ENCODE peak calls at places on chromosomes 7 and 10, in four cellular contexts. One of them, this sample, is unnamed.

GRCh38 chr7:125136755-125137547 is 207.3 kb upstream of the POT1 start:
- DNase-seq in psoas muscle: no peak
- DNase-seq in cardiac muscle cell: peak
- DNase-seq in PC-3: peak
- DNase-seq in this sample: no peak

GRCh38 chr7:40072268-40072667 is 62.2 kb downstream of the MPLKIP start:
- DNase-seq in psoas muscle: no peak
- DNase-seq in PC-3: no peak
- DNase-seq in cardiac muscle cell: no peak
- DNase-seq in this sample: no peak

GRCh38 chr10:121310151-121310711 is 288.0 kb downstream of the FGFR2 start:
- DNase-seq in psoas muscle: no peak
- DNase-seq in cardiac muscle cell: no peak
- DNase-seq in PC-3: no peak
- DNase-seq in this sample: no peak

GRCh38 chr10:1115262-1115955 is 59.2 kb downstream of the WDR37 start:
- DNase-seq in psoas muscle: no peak
- DNase-seq in cardiac muscle cell: no peak
- DNase-seq in PC-3: no peak
- DNase-seq in this sample: no peak

GRCh38 chr10:97081621-97082235 is 104.0 kb downstream of the SLIT1 start:
- DNase-seq in cardiac muscle cell: peak
- DNase-seq in psoas muscle: no peak
- DNase-seq in PC-3: peak
- DNase-seq in this sample: peak

GRCh38 chr10:71771204-71771603 is 2.1 kb downstream of the VSIR start:
- DNase-seq in cardiac muscle cell: no peak
- DNase-seq in psoas muscle: no peak
- DNase-seq in PC-3: no peak
- DNase-seq in this sample: peak

GRCh38 chr7:123935436-123936381 is 10.7 kb downstream of the SPAM1 start:
- DNase-seq in cardiac muscle cell: no peak
- DNase-seq in PC-3: peak
- DNase-seq in psoas muscle: no peak
- DNase-seq in this sample: no peak

GRCh38 chr10:78852856-78853255 is 215.9 kb upstream of the ZMIZ1 start:
- DNase-seq in psoas muscle: no peak
- DNase-seq in cardiac muscle cell: peak
- DNase-seq in PC-3: peak
- DNase-seq in this sample: peak

GRCh38 chr10:98310721-98311120 is 42.7 kb upstream of the LOXL4 start:
- DNase-seq in PC-3: no peak
- DNase-seq in cardiac muscle cell: no peak
- DNase-seq in psoas muscle: no peak
- DNase-seq in this sample: no peak

GRCh38 chr7:21338728-21339164 is 89.1 kb upstream of the SP4 start:
- DNase-seq in cardiac muscle cell: no peak
- DNase-seq in PC-3: peak
- DNase-seq in psoas muscle: no peak
- DNase-seq in this sample: no peak

GRCh38 chr7:69598487-69599148 is 343 bp downstream of the AUTS2 start:
- DNase-seq in cardiac muscle cell: no peak
- DNase-seq in PC-3: no peak
- DNase-seq in psoas muscle: peak
- DNase-seq in this sample: peak

GRCh38 chr10:131216681-131217230 is 94.8 kb downstream of the TCERG1L start:
- DNase-seq in PC-3: no peak
- DNase-seq in psoas muscle: no peak
- DNase-seq in cardiac muscle cell: no peak
- DNase-seq in this sample: no peak

GRCh38 chr10:48760983-48761382 is 76.3 kb downstream of the WDFY4 start:
- DNase-seq in psoas muscle: no peak
- DNase-seq in cardiac muscle cell: no peak
- DNase-seq in PC-3: no peak
- DNase-seq in this sample: no peak

GRCh38 chr7:151117565-151117964 is 31.3 kb downstream of the AGAP3 start:
- DNase-seq in PC-3: no peak
- DNase-seq in cardiac muscle cell: no peak
- DNase-seq in psoas muscle: no peak
- DNase-seq in this sample: no peak

GRCh38 chr7:24834150-24834798 is 77.0 kb upstream of the GSDME start:
- DNase-seq in PC-3: no peak
- DNase-seq in cardiac muscle cell: no peak
- DNase-seq in psoas muscle: no peak
- DNase-seq in this sample: no peak

GRCh38 chr7:142300689-142301088 is 42.8 kb upstream of the PRSS58 start:
- DNase-seq in cardiac muscle cell: no peak
- DNase-seq in PC-3: peak
- DNase-seq in psoas muscle: no peak
- DNase-seq in this sample: peak

GRCh38 chr7:132377043-132377442 is 199.2 kb downstream of the PLXNA4 start:
- DNase-seq in psoas muscle: no peak
- DNase-seq in cardiac muscle cell: peak
- DNase-seq in PC-3: no peak
- DNase-seq in this sample: no peak

GRCh38 chr10:112546474-112546873 is 99.5 kb downstream of the VTI1A start:
- DNase-seq in PC-3: no peak
- DNase-seq in cardiac muscle cell: no peak
- DNase-seq in psoas muscle: no peak
- DNase-seq in this sample: no peak

GRCh38 chr7:107563072-107563760 is 504 bp downstream of the COG5 start:
- DNase-seq in PC-3: peak
- DNase-seq in psoas muscle: no peak
- DNase-seq in cardiac muscle cell: no peak
- DNase-seq in this sample: no peak

GRCh38 chr7:100166966-100167911 is 1.2 kb downstream of the GAL3ST4 start:
- DNase-seq in cardiac muscle cell: no peak
- DNase-seq in PC-3: no peak
- DNase-seq in psoas muscle: no peak
- DNase-seq in this sample: no peak

GRCh38 chr10:123782549-123782948 is 109.1 kb downstream of the CPXM2 start:
- DNase-seq in cardiac muscle cell: no peak
- DNase-seq in psoas muscle: no peak
- DNase-seq in PC-3: no peak
- DNase-seq in this sample: no peak

GRCh38 chr10:118851062-118852035 is 96.6 kb upstream of the CACUL1 start:
- DNase-seq in cardiac muscle cell: no peak
- DNase-seq in psoas muscle: no peak
- DNase-seq in PC-3: peak
- DNase-seq in this sample: no peak

GRCh38 chr7:159067870-159068787 is 76.5 kb downstream of the VIPR2 start:
- DNase-seq in cardiac muscle cell: peak
- DNase-seq in psoas muscle: peak
- DNase-seq in PC-3: no peak
- DNase-seq in this sample: peak

GRCh38 chr10:88256013-88256680 is 327.0 kb downstream of the RNLS start:
- DNase-seq in PC-3: no peak
- DNase-seq in cardiac muscle cell: peak
- DNase-seq in psoas muscle: peak
- DNase-seq in this sample: peak

GRCh38 chr7:72176875-72177274 is 235.3 kb downstream of the CALN1 start:
- DNase-seq in PC-3: no peak
- DNase-seq in psoas muscle: no peak
- DNase-seq in cardiac muscle cell: no peak
- DNase-seq in this sample: no peak

GRCh38 chr7:49776994-49777393 is 3.6 kb downstream of the VWC2 start:
- DNase-seq in psoas muscle: no peak
- DNase-seq in cardiac muscle cell: no peak
- DNase-seq in PC-3: no peak
- DNase-seq in this sample: peak

GRCh38 chr10:85446852-85447251 is 919.7 kb downstream of the GRID1 start:
- DNase-seq in psoas muscle: no peak
- DNase-seq in cardiac muscle cell: no peak
- DNase-seq in PC-3: no peak
- DNase-seq in this sample: no peak

GRCh38 chr10:116882631-116883030 is 33.3 kb downstream of the ENO4 start:
- DNase-seq in cardiac muscle cell: no peak
- DNase-seq in PC-3: no peak
- DNase-seq in psoas muscle: no peak
- DNase-seq in this sample: no peak

GRCh38 chr7:106070201-106070551 is 41.9 kb downstream of the SYPL1 start:
- DNase-seq in PC-3: peak
- DNase-seq in psoas muscle: no peak
- DNase-seq in cardiac muscle cell: no peak
- DNase-seq in this sample: no peak

GRCh38 chr7:117082636-117083035 is 129.3 kb downstream of the ST7 start:
- DNase-seq in cardiac muscle cell: no peak
- DNase-seq in PC-3: no peak
- DNase-seq in psoas muscle: no peak
- DNase-seq in this sample: no peak

GRCh38 chr7:12067156-12067831 is 143.8 kb upstream of the TMEM106B start:
- DNase-seq in cardiac muscle cell: peak
- DNase-seq in PC-3: peak
- DNase-seq in psoas muscle: no peak
- DNase-seq in this sample: peak